ENCODE peak calls at places on chromosome 9, in six cellular contexts. R, C, J, V, D and F are unnamed samples.

GRCh38 chr9:37747271-37747753 is 6.3 kb upstream of the TRMT10B start:
- DNase-seq in R (peak), C (peak), J (peak), V (peak), D (peak), F (peak)

GRCh38 chr9:87910821-87911220 is 6.9 kb upstream of the SPATA31C1 start:
- DNase-seq in R (no peak), C (no peak), J (no peak), V (no peak), D (no peak), F (no peak)

GRCh38 chr9:14158911-14159310 is 155.0 kb downstream of the NFIB start:
- DNase-seq in R (no peak), C (no peak), J (peak), V (no peak), D (no peak), F (no peak)

GRCh38 chr9:129221233-129221632 is 43.2 kb upstream of the IER5L start:
- DNase-seq in R (no peak), C (no peak), J (no peak), V (no peak), D (peak), F (no peak)

GRCh38 chr9:128845186-128845931 is 15.8 kb upstream of the SPOUT1 start:
- DNase-seq in R (peak), C (no peak), J (no peak), V (peak), D (no peak), F (peak)

GRCh38 chr9:116238225-116238624 is 84.6 kb downstream of the PAPPA start:
- DNase-seq in R (no peak), C (no peak), J (peak), V (no peak), D (no peak), F (no peak)

GRCh38 chr9:13205824-13206223 is 73.7 kb downstream of the MPDZ start:
- DNase-seq in R (no peak), C (no peak), J (no peak), V (no peak), D (no peak), F (peak)

GRCh38 chr9:137465000-137465769 is 6.1 kb upstream of the NSMF start:
- DNase-seq in R (no peak), C (no peak), J (no peak), V (no peak), D (no peak), F (no peak)

GRCh38 chr9:121169094-121169601 is 32.5 kb downstream of the RAB14 start:
- DNase-seq in R (no peak), C (no peak), J (peak), V (peak), D (no peak), F (no peak)

GRCh38 chr9:8799231-8800014 is 999.8 kb upstream of the DMAC1 start:
- DNase-seq in R (peak), C (no peak), J (no peak), V (peak), D (no peak), F (no peak)

GRCh38 chr9:124286292-124286931 is 28.7 kb downstream of the NEK6 start:
- DNase-seq in R (no peak), C (peak), J (no peak), V (no peak), D (peak), F (peak)

GRCh38 chr9:136095495-136096058 is 488 bp upstream of the NACC2 start:
- DNase-seq in R (peak), C (no peak), J (peak), V (no peak), D (no peak), F (peak)

GRCh38 chr9:121773954-121774714 is 122.7 kb downstream of the DAB2IP start:
- DNase-seq in R (no peak), C (no peak), J (no peak), V (no peak), D (no peak), F (no peak)

GRCh38 chr9:100465270-100465669 is 7.7 kb upstream of the TMEFF1 start:
- DNase-seq in R (no peak), C (no peak), J (no peak), V (no peak), D (no peak), F (no peak)

GRCh38 chr9:35615981-35616680 is 2.1 kb downstream of the CD72 start:
- DNase-seq in R (no peak), C (no peak), J (no peak), V (peak), D (no peak), F (no peak)
- TF ChIP-seq EZH2phosphoT487 in R (no peak), C (no peak), J (no peak), V (no peak), D (no peak), F (no peak)

GRCh38 chr9:22100626-22101025 is 91.5 kb upstream of the CDKN2B start:
- DNase-seq in R (peak), C (peak), J (no peak), V (peak), D (no peak), F (no peak)
- TF ChIP-seq CTCF in R (peak), C (peak), J (peak), V (peak), D (no peak), F (no peak)

GRCh38 chr9:125747765-125748510 is 765 bp downstream of the PBX3 start:
- DNase-seq in R (peak), C (no peak), J (peak), V (peak), D (peak), F (peak)
- TF ChIP-seq EZH2phosphoT487 in R (no peak), C (no peak), J (no peak), V (no peak), D (no peak), F (no peak)

DNA sequence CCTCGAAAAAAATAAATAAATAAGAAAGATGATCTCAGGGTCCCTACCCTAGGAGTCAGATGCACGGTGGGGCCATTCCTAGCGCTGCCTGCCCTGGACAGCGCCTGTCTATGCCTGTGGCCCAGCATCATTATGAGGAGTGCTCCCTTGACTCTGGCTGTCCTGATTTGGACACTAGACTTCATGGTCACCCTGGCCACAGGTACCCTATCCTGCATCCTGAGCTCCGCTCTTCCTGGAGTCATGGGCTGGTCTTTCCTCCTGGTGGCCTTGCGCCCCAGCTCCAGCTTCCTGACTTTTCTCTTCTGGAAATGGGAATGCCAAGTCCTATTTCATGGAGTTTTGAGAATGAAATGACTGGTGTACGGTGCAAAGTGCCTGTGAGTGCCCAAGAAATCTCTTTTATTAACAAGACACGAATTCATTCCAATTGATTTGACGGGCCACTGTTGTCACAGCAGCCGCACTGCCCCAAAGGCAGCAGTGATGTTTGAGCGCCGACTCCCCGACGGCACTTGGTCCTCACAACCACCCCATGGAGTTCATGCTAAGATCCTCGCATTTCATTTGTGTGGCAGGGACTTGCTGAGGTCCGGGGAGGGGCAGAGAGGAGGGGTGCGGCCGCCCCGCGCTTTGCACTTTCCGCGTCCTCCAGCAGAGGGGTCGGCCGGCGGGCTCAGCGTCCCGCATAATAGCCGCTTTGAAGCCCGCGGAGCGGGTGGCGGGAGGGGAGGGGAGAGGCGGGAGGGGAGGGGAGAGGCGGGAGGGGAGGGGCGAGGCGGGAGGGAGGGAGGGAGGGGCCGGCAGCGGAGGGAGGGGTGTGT is 453 bp upstream of the AIF1L start:
- DNase-seq in R (peak), C (peak), J (peak), V (peak), D (no peak), F (peak)
- TF ChIP-seq CTCF in R (peak), C (peak), J (no peak), V (peak), D (no peak), F (peak)

GRCh38 chr9:114499941-114500528 is 5.2 kb downstream of the WHRN start:
- DNase-seq in R (no peak), C (no peak), J (no peak), V (no peak), D (no peak), F (no peak)
- TF ChIP-seq EZH2phosphoT487 in R (no peak), C (no peak), J (no peak), V (no peak), D (no peak), F (no peak)

GRCh38 chr9:68533678-68534077 is 7.0 kb downstream of the TMEM252 start:
- DNase-seq in R (no peak), C (no peak), J (no peak), V (no peak), D (no peak), F (peak)

GRCh38 chr9:68530618-68531017 is 10.1 kb downstream of the TMEM252 start:
- DNase-seq in R (peak), C (no peak), J (no peak), V (peak), D (no peak), F (peak)
- TF ChIP-seq CTCF in R (peak), C (no peak), J (no peak), V (peak), D (no peak), F (peak)

GRCh38 chr9:134639994-134640393 is 1.6 kb upstream of the COL5A1 start:
- DNase-seq in R (no peak), C (no peak), J (no peak), V (no peak), D (no peak), F (no peak)

GRCh38 chr9:134642385-134643181 is 980 bp downstream of the COL5A1 start:
- DNase-seq in R (peak), C (no peak), J (peak), V (peak), D (no peak), F (peak)

GRCh38 chr9:134641989-134642384 is 384 bp downstream of the COL5A1 start:
- DNase-seq in R (peak), C (no peak), J (no peak), V (no peak), D (no peak), F (peak)

GRCh38 chr9:134641173-134641985 is at the start of gene COL5A1:
- DNase-seq in R (peak), C (no peak), J (peak), V (peak), D (no peak), F (peak)

GRCh38 chr9:134640491-134641172 is 971 bp upstream of the COL5A1 start:
- DNase-seq in R (peak), C (no peak), J (no peak), V (no peak), D (no peak), F (no peak)
- TF ChIP-seq EZH2phosphoT487 in R (no peak), C (no peak), J (no peak), V (no peak), D (no peak), F (no peak)

GRCh38 chr9:112793213-112793810 is 42.8 kb downstream of the SNX30 start:
- DNase-seq in R (peak), C (peak), J (peak), V (peak), D (peak), F (peak)
- TF ChIP-seq CTCF in R (peak), C (peak), J (peak), V (peak), D (peak), F (peak)